ENCODE peak calls at places on chromosomes 3 and 15, in seven cellular contexts. P, U, T, X, M, S and H are unnamed samples.

GRCh38 chr15:36953346-36953745 is 147.0 kb downstream of the MEIS2 start:
- DNase-seq in P (no peak), U (no peak), T (no peak), X (no peak), M (no peak), S (no peak), H (no peak)

GRCh38 chr15:71250936-71251468 is 135.7 kb downstream of the THSD4 start:
- DNase-seq in P (no peak), U (no peak), T (no peak), X (no peak), M (no peak), S (no peak), H (no peak)

GRCh38 chr3:89571707-89572106 is 464.3 kb downstream of the EPHA3 start:
- DNase-seq in P (no peak), U (no peak), T (no peak), X (peak), M (no peak), S (no peak), H (no peak)

GRCh38 chr3:180048108-180048507 is 11.4 kb upstream of the PEX5L start:
- DNase-seq in P (no peak), U (no peak), T (no peak), X (no peak), M (no peak), S (no peak), H (no peak)

GRCh38 chr15:51982013-51982769 is 10.6 kb upstream of the LEO1 start:
- DNase-seq in P (peak), U (no peak), T (peak), X (no peak), M (no peak), S (no peak), H (no peak)

GRCh38 chr3:13706886-13707285 is 158.0 kb downstream of the FBLN2 start:
- DNase-seq in P (no peak), U (peak), T (no peak), X (no peak), M (peak), S (no peak), H (peak)

GRCh38 chr15:33279613-33280205 is 31.1 kb upstream of the RYR3 start:
- DNase-seq in P (no peak), U (no peak), T (peak), X (no peak), M (no peak), S (no peak), H (no peak)

GRCh38 chr15:43517354-43518072 is at the start of gene MAP1A:
- DNase-seq in P (no peak), U (no peak), T (peak), X (peak), M (peak), S (no peak), H (peak)

GRCh38 chr15:78726870-78727551 is 84.3 kb downstream of the ADAMTS7 start:
- DNase-seq in P (no peak), U (no peak), T (no peak), X (no peak), M (no peak), S (no peak), H (no peak)

GRCh38 chr15:90086868-90087268 is 15.4 kb downstream of the IDH2 start:
- DNase-seq in P (peak), U (no peak), T (peak), X (no peak), M (no peak), S (no peak), H (no peak)

GRCh38 chr15:93200448-93201226 is 111.6 kb upstream of the RGMA start:
- DNase-seq in P (no peak), U (no peak), T (no peak), X (no peak), M (no peak), S (no peak), H (no peak)

GRCh38 chr3:195914648-195915473 is 6.5 kb upstream of the TNK2 start:
- DNase-seq in P (peak), U (peak), T (peak), X (peak), M (peak), S (peak), H (peak)

GRCh38 chr15:101170568-101171350 is 81.1 kb downstream of the CHSY1 start:
- DNase-seq in P (no peak), U (no peak), T (peak), X (peak), M (peak), S (no peak), H (peak)

GRCh38 chr3:13598926-13599886 is 50.3 kb downstream of the FBLN2 start:
- DNase-seq in P (no peak), U (no peak), T (no peak), X (no peak), M (no peak), S (no peak), H (peak)

GRCh38 chr3:21294768-21295167 is 456.2 kb downstream of the ZNF385D start:
- DNase-seq in P (no peak), U (no peak), T (peak), X (no peak), M (no peak), S (no peak), H (no peak)

GRCh38 chr3:154954750-154955149 is 125.4 kb upstream of the MME start:
- DNase-seq in P (no peak), U (no peak), T (peak), X (no peak), M (no peak), S (no peak), H (no peak)

GRCh38 chr15:31901501-31901900 is 128.8 kb upstream of the CHRNA7 start:
- DNase-seq in P (no peak), U (no peak), T (no peak), X (no peak), M (no peak), S (no peak), H (no peak)

GRCh38 chr3:57065588-57065987 is 5.1 kb downstream of the SPATA12 start:
- DNase-seq in P (no peak), U (no peak), T (no peak), X (no peak), M (no peak), S (no peak), H (no peak)

GRCh38 chr3:171189394-171189793 is 162.9 kb upstream of the SLC2A2 start:
- DNase-seq in P (no peak), U (no peak), T (no peak), X (no peak), M (no peak), S (no peak), H (no peak)

GRCh38 chr15:69577397-69577796 is 124.8 kb downstream of the RPLP1 start:
- DNase-seq in P (no peak), U (no peak), T (no peak), X (no peak), M (no peak), S (no peak), H (peak)

GRCh38 chr3:170178631-170179030 is 2.9 kb downstream of the PHC3 start:
- DNase-seq in P (peak), U (no peak), T (no peak), X (no peak), M (no peak), S (no peak), H (no peak)

GRCh38 chr3:42683875-42684593 is 1.3 kb upstream of the KLHL40 start:
- DNase-seq in P (no peak), U (no peak), T (peak), X (peak), M (peak), S (no peak), H (peak)

GRCh38 chr15:101264011-101264410 is 12.2 kb upstream of the CHSY1 start:
- DNase-seq in P (no peak), U (no peak), T (no peak), X (no peak), M (no peak), S (no peak), H (peak)

GRCh38 chr15:67685008-67685599 is 140.2 kb upstream of the SKOR1 start:
- DNase-seq in P (no peak), U (no peak), T (peak), X (no peak), M (no peak), S (peak), H (no peak)

GRCh38 chr3:105812194-105812586 is 56.6 kb downstream of the CBLB start:
- DNase-seq in P (no peak), U (no peak), T (peak), X (no peak), M (no peak), S (no peak), H (no peak)

GRCh38 chr15:58608129-58608590 is 141.3 kb downstream of the ADAM10 start:
- DNase-seq in P (peak), U (no peak), T (peak), X (no peak), M (no peak), S (no peak), H (no peak)

GRCh38 chr15:49103002-49103401 is 52.4 kb downstream of the COPS2 start:
- DNase-seq in P (no peak), U (no peak), T (peak), X (no peak), M (no peak), S (no peak), H (no peak)

GRCh38 chr15:82647045-82647834 is at the start of gene CPEB1:
- DNase-seq in P (peak), U (no peak), T (peak), X (peak), M (peak), S (no peak), H (peak)

GRCh38 chr15:44102675-44103254 is 92.3 kb downstream of the FRMD5 start:
- DNase-seq in P (no peak), U (no peak), T (peak), X (no peak), M (no peak), S (peak), H (no peak)

GRCh38 chr15:47506543-47507090 is 210.7 kb upstream of the SEMA6D start:
- DNase-seq in P (no peak), U (no peak), T (no peak), X (no peak), M (no peak), S (no peak), H (no peak)

GRCh38 chr3:72143322-72143721 is 358.4 kb upstream of the PROK2 start:
- DNase-seq in P (no peak), U (no peak), T (no peak), X (no peak), M (no peak), S (no peak), H (no peak)

GRCh38 chr3:70990190-70990589 is 593.3 kb downstream of the FOXP1 start:
- DNase-seq in P (peak), U (no peak), T (no peak), X (no peak), M (no peak), S (no peak), H (no peak)